ENCODE peak calls at places on chromosomes 6 and 20, in eight cellular contexts. T is CD4-positive, alpha-beta memory T cell; H is pancreas; L is brain microvascular endothelial cell; N is Karpas-422; S is epithelial cell of esophagus; V is GM06990; E is NT2/D1. B is an unnamed sample.

GRCh38 chr6:48071833-48072232 is 39.2 kb downstream of the PTCHD4 start:
- DNase-seq in T (no peak), H (no peak), L (no peak), N (no peak), S (no peak), V (no peak), E (no peak), B (no peak)

GRCh38 chr6:36999467-37000125 is 5.9 kb upstream of the FGD2 start:
- DNase-seq in T (no peak), H (no peak), L (no peak), N (no peak), S (no peak), V (no peak), E (no peak), B (no peak)

GRCh38 chr6:38092462-38092861 is 272.9 kb downstream of the ZFAND3 start:
- DNase-seq in T (no peak), H (no peak), L (no peak), N (no peak), S (no peak), V (no peak), E (no peak), B (no peak)

GRCh38 chr20:4038047-4038459 is 22.7 kb upstream of the RNF24 start:
- DNase-seq in T (peak), H (no peak), L (peak), N (peak), S (peak), V (peak), E (no peak), B (peak)

GRCh38 chr20:51562334-51563140 is 20.0 kb upstream of the NFATC2 start:
- DNase-seq in T (peak), H (peak), L (peak), N (no peak), S (peak), V (no peak), E (peak), B (no peak)

GRCh38 chr20:57652865-57653545 is 32.8 kb upstream of the ZBP1 start:
- DNase-seq in T (no peak), H (no peak), L (no peak), N (peak), S (no peak), V (no peak), E (no peak), B (no peak)

GRCh38 chr6:42179956-42180335 is 6.8 kb downstream of the GUCA1A start:
- DNase-seq in T (no peak), H (no peak), L (no peak), N (no peak), S (peak), V (no peak), E (no peak), B (no peak)

GRCh38 chr20:16048881-16049280 is 524.4 kb downstream of the KIF16B start:
- DNase-seq in T (no peak), H (no peak), L (no peak), N (no peak), S (no peak), V (no peak), E (no peak), B (no peak)

GRCh38 chr20:56247954-56248782 is at the start of gene MC3R:
- DNase-seq in T (peak), H (peak), L (peak), N (peak), S (peak), V (no peak), E (peak), B (peak)

GRCh38 chr6:4506221-4506620 is 270.0 kb upstream of the CDYL start:
- DNase-seq in T (no peak), H (no peak), L (no peak), N (no peak), S (no peak), V (no peak), E (no peak), B (no peak)

GRCh38 chr20:44811150-44811685 is 872 bp upstream of the RIMS4 start:
- DNase-seq in T (no peak), H (no peak), L (no peak), N (no peak), S (no peak), V (no peak), E (no peak), B (no peak)

GRCh38 chr20:63942250-63943006 is 13.8 kb downstream of the UCKL1 start:
- DNase-seq in T (peak), H (peak), L (no peak), N (peak), S (peak), V (peak), E (peak), B (peak)

GRCh38 chr20:7113577-7114466 is 346.3 kb downstream of the BMP2 start:
- DNase-seq in T (no peak), H (no peak), L (peak), N (peak), S (peak), V (no peak), E (peak), B (peak)

GRCh38 chr6:166318227-166318626 is 10.0 kb upstream of the PRR18 start:
- DNase-seq in T (no peak), H (no peak), L (no peak), N (no peak), S (no peak), V (no peak), E (no peak), B (no peak)

GRCh38 chr20:61753987-61754956 is 311.4 kb downstream of the TAF4 start:
- DNase-seq in T (no peak), H (no peak), L (no peak), N (no peak), S (no peak), V (no peak), E (no peak), B (no peak)

GRCh38 chr6:51182884-51183283 is 364.2 kb downstream of the TFAP2B start:
- DNase-seq in T (no peak), H (no peak), L (no peak), N (no peak), S (no peak), V (no peak), E (no peak), B (no peak)

GRCh38 chr6:36387440-36388303 is at the start of gene ETV7:
- DNase-seq in T (peak), H (peak), L (no peak), N (no peak), S (peak), V (peak), E (no peak), B (no peak)

GRCh38 chr6:33812669-33813068 is 8.9 kb upstream of the MLN start:
- DNase-seq in T (peak), H (no peak), L (peak), N (peak), S (peak), V (peak), E (peak), B (peak)

GRCh38 chr6:82861121-82861520 is 204.5 kb downstream of the UBE3D start:
- DNase-seq in T (no peak), H (no peak), L (no peak), N (peak), S (peak), V (no peak), E (no peak), B (no peak)

GRCh38 chr6:79586548-79586947 is 44.6 kb upstream of the SH3BGRL2 start:
- DNase-seq in T (no peak), H (no peak), L (peak), N (no peak), S (peak), V (no peak), E (no peak), B (no peak)

GRCh38 chr20:59068534-59068933 is 25.9 kb upstream of the PRELID3B start:
- DNase-seq in T (no peak), H (no peak), L (no peak), N (no peak), S (no peak), V (no peak), E (peak), B (no peak)

GRCh38 chr20:23161968-23162696 is 76.0 kb upstream of the CD93 start:
- DNase-seq in T (peak), H (no peak), L (peak), N (peak), S (peak), V (peak), E (no peak), B (no peak)

GRCh38 chr6:14212020-14212419 is 94.4 kb downstream of the CD83 start:
- DNase-seq in T (no peak), H (no peak), L (no peak), N (no peak), S (peak), V (no peak), E (no peak), B (no peak)

GRCh38 chr6:163900570-163900969 is 486.1 kb downstream of the QKI start:
- DNase-seq in T (no peak), H (no peak), L (peak), N (no peak), S (no peak), V (no peak), E (no peak), B (no peak)

GRCh38 chr6:132669690-132670291 is 10.8 kb upstream of the TAAR1 start:
- DNase-seq in T (peak), H (no peak), L (no peak), N (peak), S (peak), V (peak), E (no peak), B (no peak)

GRCh38 chr6:157982297-157982579 is 575 bp downstream of the SYNJ2 start:
- DNase-seq in T (no peak), H (no peak), L (no peak), N (no peak), S (peak), V (no peak), E (no peak), B (no peak)

GRCh38 chr6:26455357-26455970 is 2.3 kb upstream of the BTN2A1 start:
- DNase-seq in T (no peak), H (no peak), L (no peak), N (peak), S (peak), V (no peak), E (no peak), B (no peak)

GRCh38 chr6:132764370-132764769 is 6.7 kb upstream of the VNN2 start:
- DNase-seq in T (no peak), H (no peak), L (peak), N (no peak), S (peak), V (no peak), E (no peak), B (no peak)

GRCh38 chr6:169263836-169264608 is 10.4 kb upstream of the THBS2 start:
- DNase-seq in T (no peak), H (no peak), L (peak), N (no peak), S (peak), V (no peak), E (no peak), B (no peak)

GRCh38 chr6:46932526-46932925 is 10.8 kb upstream of the ADGRF5 start:
- DNase-seq in T (no peak), H (no peak), L (peak), N (no peak), S (peak), V (no peak), E (no peak), B (no peak)

GRCh38 chr6:168331058-168331457 is 11.5 kb upstream of the DACT2 start:
- DNase-seq in T (no peak), H (no peak), L (no peak), N (no peak), S (no peak), V (no peak), E (no peak), B (no peak)

GRCh38 chr6:138401960-138402832 is 1.8 kb upstream of the HEBP2 start:
- DNase-seq in T (no peak), H (peak), L (no peak), N (no peak), S (no peak), V (no peak), E (no peak), B (no peak)

GRCh38 chr6:138404666-138405337 is 779 bp downstream of the HEBP2 start:
- DNase-seq in T (peak), H (peak), L (no peak), N (peak), S (peak), V (no peak), E (no peak), B (no peak)

GRCh38 chr6:138403801-138404665 is at the start of gene HEBP2:
- DNase-seq in T (peak), H (peak), L (peak), N (peak), S (peak), V (peak), E (peak), B (peak)

GRCh38 chr6:138403324-138403800 is 661 bp upstream of the HEBP2 start:
- DNase-seq in T (no peak), H (peak), L (no peak), N (peak), S (no peak), V (peak), E (no peak), B (no peak)

GRCh38 chr6:138402833-138403187 is 1.2 kb upstream of the HEBP2 start:
- DNase-seq in T (no peak), H (no peak), L (no peak), N (no peak), S (no peak), V (no peak), E (no peak), B (no peak)
- H3K4me3 ChIP-seq in T (peak), H (no peak), L (no peak), N (peak), S (no peak), V (no peak), E (peak), B (peak)

GRCh38 chr6:15368186-15368585 is 122.3 kb downstream of the JARID2 start:
- DNase-seq in T (no peak), H (no peak), L (no peak), N (no peak), S (no peak), V (no peak), E (no peak), B (no peak)

GRCh38 chr6:15366879-15367278 is 121.0 kb downstream of the JARID2 start:
- DNase-seq in T (no peak), H (no peak), L (no peak), N (no peak), S (no peak), V (no peak), E (no peak), B (no peak)

GRCh38 chr6:15364401-15365037 is 118.7 kb downstream of the JARID2 start:
- DNase-seq in T (no peak), H (no peak), L (no peak), N (no peak), S (no peak), V (no peak), E (no peak), B (no peak)

GRCh38 chr6:15365273-15365687 is 119.4 kb downstream of the JARID2 start:
- DNase-seq in T (peak), H (peak), L (peak), N (no peak), S (peak), V (no peak), E (no peak), B (no peak)

DNA sequence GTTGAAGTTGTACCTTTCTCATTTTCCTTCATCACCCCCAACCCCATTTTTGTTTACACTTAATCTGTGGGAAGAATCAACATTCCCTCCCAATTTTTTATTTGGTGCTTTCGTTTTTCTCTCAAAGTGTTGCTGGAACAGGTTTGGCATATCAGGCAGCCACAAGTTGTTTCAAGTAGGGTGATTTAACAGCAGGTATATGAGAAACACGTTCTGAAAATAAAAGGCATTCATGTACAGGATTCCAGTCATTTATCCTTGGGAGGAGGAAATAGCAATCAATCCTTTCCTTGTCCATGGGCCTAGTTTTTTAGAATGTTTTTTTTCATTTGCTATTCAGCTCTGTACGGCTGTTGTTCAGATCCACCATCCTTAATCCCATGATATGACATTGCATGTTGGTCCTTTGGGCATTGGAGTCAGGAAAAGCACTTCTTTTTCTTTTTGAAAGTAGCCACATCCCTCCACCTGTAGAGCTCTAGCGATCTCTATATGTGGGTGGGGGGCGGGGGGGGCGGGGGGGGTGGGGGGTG is 120.2 kb downstream of the JARID2 start:
- DNase-seq in T (no peak), H (no peak), L (no peak), N (no peak), S (peak), V (no peak), E (no peak), B (no peak)
- H3K4me3 ChIP-seq in T (no peak), H (no peak), L (no peak), N (no peak), S (no peak), V (no peak), E (no peak), B (no peak)

GRCh38 chr6:155030148-155030720 is 35.1 kb downstream of the TIAM2 start:
- DNase-seq in T (no peak), H (no peak), L (no peak), N (no peak), S (no peak), V (no peak), E (no peak), B (no peak)
- H3K4me3 ChIP-seq in T (no peak), H (no peak), L (no peak), N (no peak), S (no peak), V (no peak), E (no peak), B (no peak)

GRCh38 chr6:12490904-12491571 is 200.9 kb downstream of the EDN1 start:
- DNase-seq in T (no peak), H (no peak), L (peak), N (no peak), S (peak), V (no peak), E (no peak), B (no peak)
- H3K4me3 ChIP-seq in T (no peak), H (no peak), L (no peak), N (no peak), S (no peak), V (no peak), E (no peak), B (no peak)

DNA sequence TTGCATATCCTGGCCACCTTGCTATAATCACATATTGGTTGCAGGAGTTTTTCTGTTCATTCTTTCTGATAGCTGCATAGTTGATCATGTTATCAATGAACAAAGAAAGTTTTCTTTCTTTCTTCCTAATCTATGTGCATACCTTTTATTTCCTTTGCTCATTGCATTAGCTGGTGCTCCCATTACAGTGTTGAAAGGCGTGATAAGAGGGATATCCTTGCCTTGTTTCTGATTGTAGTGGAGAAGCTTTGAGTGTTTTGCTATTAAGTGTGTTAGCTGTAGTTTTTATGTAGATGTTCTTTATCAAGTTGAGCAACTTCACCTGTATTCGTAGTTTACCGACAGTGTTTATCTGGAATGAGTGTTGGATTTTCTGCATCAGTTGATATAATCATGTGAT is 14.6 kb downstream of the STXBP5 start:
- DNase-seq in T (no peak), H (no peak), L (no peak), N (no peak), S (no peak), V (no peak), E (no peak), B (no peak)
- H3K4me3 ChIP-seq in T (no peak), H (no peak), L (no peak), N (no peak), S (no peak), V (no peak), E (no peak), B (no peak)